ENCODE peak calls at places on chromosomes 12 and 14, in six cellular contexts. Q is stomach, T is H54, O is transverse colon, V is GM12892, H is A549. A is an unnamed sample.

GRCh38 chr14:75427482-75428229 is at the start of gene JDP2:
- DNase-seq in Q (peak), T (peak), O (peak), V (peak), H (peak), A (no peak)

GRCh38 chr12:26721800-26722199 is 111.2 kb downstream of the ITPR2 start:
- DNase-seq in Q (no peak), T (no peak), O (no peak), V (no peak), H (peak), A (no peak)

GRCh38 chr12:114045333-114045732 is 79.2 kb upstream of the RBM19 start:
- DNase-seq in Q (no peak), T (no peak), O (no peak), V (no peak), H (no peak), A (no peak)

GRCh38 chr12:4271433-4272013 is 2.0 kb upstream of the CCND2 start:
- DNase-seq in Q (no peak), T (no peak), O (no peak), V (no peak), H (no peak), A (no peak)

GRCh38 chr14:65937079-65937803 is 524.7 kb downstream of the FUT8 start:
- DNase-seq in Q (no peak), T (no peak), O (no peak), V (no peak), H (no peak), A (no peak)

GRCh38 chr12:27055966-27056365 is 26.4 kb downstream of the C12orf71 start:
- DNase-seq in Q (no peak), T (no peak), O (no peak), V (no peak), H (no peak), A (no peak)

GRCh38 chr12:67716817-67717216 is 68.3 kb downstream of the DYRK2 start:
- DNase-seq in Q (no peak), T (no peak), O (no peak), V (no peak), H (no peak), A (no peak)

GRCh38 chr12:18629916-18630315 is 107.9 kb downstream of the PLCZ1 start:
- DNase-seq in Q (no peak), T (no peak), O (no peak), V (no peak), H (no peak), A (no peak)

GRCh38 chr14:53567236-53567785 is 389.3 kb downstream of the BMP4 start:
- DNase-seq in Q (no peak), T (no peak), O (no peak), V (no peak), H (no peak), A (no peak)

GRCh38 chr14:61178226-61179060 is 102.7 kb downstream of the TMEM30B start:
- DNase-seq in Q (no peak), T (peak), O (no peak), V (no peak), H (peak), A (no peak)

GRCh38 chr12:117486840-117487659 is 125.6 kb upstream of the NOS1 start:
- DNase-seq in Q (peak), T (peak), O (no peak), V (no peak), H (peak), A (no peak)

GRCh38 chr14:84825481-84825880 is 704.5 kb upstream of the FLRT2 start:
- DNase-seq in Q (no peak), T (peak), O (no peak), V (no peak), H (no peak), A (no peak)

GRCh38 chr12:105092336-105092735 is 8.1 kb upstream of the ALDH1L2 start:
- DNase-seq in Q (no peak), T (no peak), O (peak), V (no peak), H (no peak), A (no peak)

GRCh38 chr14:36069535-36069900 is 107.0 kb downstream of the PTCSC3 start:
- DNase-seq in Q (peak), T (peak), O (no peak), V (peak), H (peak), A (no peak)

GRCh38 chr12:70907412-70907811 is 13.1 kb downstream of the PTPRR start:
- DNase-seq in Q (no peak), T (no peak), O (no peak), V (no peak), H (no peak), A (no peak)

GRCh38 chr14:23361320-23361719 is 3.7 kb downstream of the EFS start:
- DNase-seq in Q (no peak), T (no peak), O (no peak), V (no peak), H (no peak), A (no peak)

GRCh38 chr14:67738740-67739504 is 37.2 kb downstream of the RDH12 start:
- DNase-seq in Q (peak), T (peak), O (peak), V (no peak), H (peak), A (no peak)

GRCh38 chr12:630656-631632 is 32.3 kb downstream of the NINJ2 start:
- DNase-seq in Q (peak), T (no peak), O (peak), V (peak), H (no peak), A (peak)

GRCh38 chr12:12964255-12964654 is 12.3 kb upstream of the GPRC5D start:
- DNase-seq in Q (no peak), T (no peak), O (no peak), V (no peak), H (no peak), A (no peak)

GRCh38 chr12:12326262-12326661 is 23.8 kb downstream of the MANSC1 start:
- DNase-seq in Q (no peak), T (no peak), O (no peak), V (no peak), H (no peak), A (no peak)

GRCh38 chr14:61695695-61696527 is 598 bp downstream of the HIF1A start:
- DNase-seq in Q (peak), T (peak), O (peak), V (peak), H (peak), A (no peak)

GRCh38 chr14:47044841-47045240 is 393.3 kb upstream of the RPL10L start:
- DNase-seq in Q (peak), T (no peak), O (no peak), V (no peak), H (no peak), A (no peak)

GRCh38 chr12:93593833-93594232 is 21.4 kb downstream of the SOCS2 start:
- DNase-seq in Q (no peak), T (no peak), O (no peak), V (no peak), H (no peak), A (no peak)

GRCh38 chr14:34931206-34931605 is 51.6 kb upstream of the SRP54 start:
- DNase-seq in Q (no peak), T (no peak), O (peak), V (no peak), H (no peak), A (no peak)

GRCh38 chr14:67411820-67412421 is at the start of gene PLEK2:
- DNase-seq in Q (peak), T (no peak), O (peak), V (no peak), H (peak), A (no peak)

GRCh38 chr14:100427166-100427565 is 104.0 kb downstream of the SLC25A47 start:
- DNase-seq in Q (no peak), T (no peak), O (no peak), V (no peak), H (no peak), A (no peak)

GRCh38 chr14:61812347-61813100 is 50.3 kb downstream of the SNAPC1 start:
- DNase-seq in Q (no peak), T (no peak), O (no peak), V (no peak), H (no peak), A (no peak)

GRCh38 chr12:112986291-112986800 is 8.0 kb downstream of the OAS2 start:
- DNase-seq in Q (no peak), T (no peak), O (no peak), V (no peak), H (no peak), A (no peak)

GRCh38 chr14:81729622-81730021 is 196.0 kb upstream of the SEL1L start:
- DNase-seq in Q (no peak), T (no peak), O (no peak), V (no peak), H (no peak), A (no peak)

GRCh38 chr12:65871865-65872645 is 47.8 kb downstream of the HMGA2 start:
- DNase-seq in Q (no peak), T (no peak), O (no peak), V (no peak), H (no peak), A (no peak)

GRCh38 chr12:114777052-114777451 is 93.1 kb upstream of the TBX3 start:
- DNase-seq in Q (no peak), T (peak), O (no peak), V (no peak), H (no peak), A (no peak)

GRCh38 chr12:8970432-8970831 is 18.9 kb upstream of the KLRG1 start:
- DNase-seq in Q (no peak), T (no peak), O (no peak), V (no peak), H (no peak), A (no peak)

GRCh38 chr12:105852496-105852895 is 286.3 kb downstream of the NUAK1 start:
- DNase-seq in Q (no peak), T (no peak), O (no peak), V (no peak), H (no peak), A (no peak)

GRCh38 chr14:53060046-53060445 is 93.1 kb downstream of the DDHD1 start:
- DNase-seq in Q (no peak), T (no peak), O (no peak), V (no peak), H (no peak), A (no peak)

GRCh38 chr12:100672075-100672592 is 98.7 kb downstream of the GAS2L3 start:
- DNase-seq in Q (no peak), T (peak), O (peak), V (peak), H (peak), A (no peak)

GRCh38 chr12:130429656-130430505 is 92.2 kb downstream of the PIWIL1 start:
- DNase-seq in Q (peak), T (no peak), O (no peak), V (no peak), H (no peak), A (no peak)

GRCh38 chr12:103580026-103580425 is 7.0 kb upstream of the STAB2 start:
- DNase-seq in Q (no peak), T (no peak), O (no peak), V (no peak), H (no peak), A (no peak)

GRCh38 chr14:60174352-60175254 is 9.4 kb upstream of the DHRS7 start:
- DNase-seq in Q (no peak), T (no peak), O (no peak), V (no peak), H (no peak), A (no peak)
- TF ChIP-seq POLR2A in Q (no peak), T (no peak), O (no peak), V (no peak), H (no peak), A (no peak)

GRCh38 chr12:127802271-127802670 is 464.7 kb upstream of the TMEM132C start:
- DNase-seq in Q (no peak), T (no peak), O (no peak), V (no peak), H (no peak), A (no peak)
- TF ChIP-seq POLR2A in Q (no peak), T (no peak), O (no peak), V (no peak), H (no peak), A (no peak)

DNA sequence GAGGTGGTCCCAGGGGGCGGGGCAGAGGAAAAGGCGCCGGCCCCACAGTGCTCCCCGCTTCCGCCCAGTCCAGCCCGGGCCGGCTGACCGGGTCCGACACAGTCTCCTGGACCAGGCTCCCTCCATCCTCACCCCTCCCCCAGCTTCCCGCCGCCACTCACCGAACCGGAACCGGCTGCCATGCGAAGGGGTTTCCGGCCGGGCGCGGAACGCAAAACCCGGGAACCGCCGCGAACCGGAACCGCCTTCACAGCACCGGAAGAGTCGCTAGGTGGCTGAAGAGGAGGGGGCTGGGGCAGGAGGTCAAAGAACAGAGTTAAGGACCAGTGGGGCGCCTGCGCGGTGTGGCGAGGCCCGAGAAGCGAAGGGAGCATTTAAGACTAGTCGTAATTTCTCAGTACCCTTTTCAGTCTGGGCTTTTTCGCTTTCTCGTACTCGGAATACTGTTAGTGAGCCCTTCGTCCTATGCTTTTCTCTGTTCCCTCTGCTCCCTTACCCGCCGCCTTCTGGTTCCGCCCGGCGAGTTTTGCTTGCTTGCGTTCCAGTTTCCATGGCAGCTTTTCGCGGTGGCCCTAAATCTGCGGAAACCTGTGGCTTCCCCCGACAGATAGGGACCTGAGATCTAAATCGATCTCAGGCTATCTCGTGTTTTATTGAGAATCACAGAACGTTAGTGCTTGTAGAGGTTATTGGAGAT is at the start of gene SENP1:
- DNase-seq in Q (peak), T (peak), O (peak), V (peak), H (peak), A (peak)
- TF ChIP-seq POLR2A in Q (no peak), T (peak), O (peak), V (peak), H (peak), A (no peak)

DNA sequence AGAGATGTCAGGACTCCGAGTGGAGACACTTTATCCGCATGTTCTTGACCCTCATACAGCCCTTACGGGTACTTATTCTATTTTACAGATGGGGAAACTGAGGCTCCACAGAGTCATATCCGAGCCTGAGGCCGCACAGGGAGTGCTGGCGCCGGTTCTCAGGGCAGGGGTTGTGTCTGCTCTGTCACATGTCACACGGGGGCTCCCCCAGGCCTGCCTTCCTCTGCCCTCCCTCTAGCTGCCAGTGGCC is 988 bp upstream of the INF2 start:
- DNase-seq in Q (no peak), T (no peak), O (no peak), V (no peak), H (no peak), A (no peak)
- TF ChIP-seq POLR2A in Q (no peak), T (no peak), O (no peak), V (no peak), H (no peak), A (no peak)

DNA sequence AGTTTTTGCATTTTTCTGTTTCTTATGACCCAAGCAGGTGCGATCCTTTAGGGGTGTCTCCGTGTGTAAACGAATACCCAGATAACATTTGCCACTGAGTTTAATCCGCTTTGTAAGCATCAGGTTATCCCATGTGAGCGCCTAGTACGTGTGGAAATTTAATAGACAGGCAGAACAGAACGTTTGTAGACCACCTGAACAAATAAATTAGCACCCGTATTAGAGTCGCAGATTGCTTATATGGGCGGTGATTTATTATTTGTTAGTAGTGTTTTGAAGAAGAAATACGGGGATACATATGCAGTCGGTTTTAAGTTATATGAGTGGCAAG is 325 bp downstream of the C12orf60 start:
- DNase-seq in Q (no peak), T (no peak), O (no peak), V (no peak), H (peak), A (no peak)
- TF ChIP-seq POLR2A in Q (no peak), T (no peak), O (no peak), V (no peak), H (no peak), A (no peak)

GRCh38 chr14:90302529-90303303 is 29.0 kb downstream of the NRDE2 start:
- DNase-seq in Q (no peak), T (no peak), O (no peak), V (no peak), H (no peak), A (no peak)

GRCh38 chr14:90301122-90301521 is 30.6 kb downstream of the NRDE2 start:
- DNase-seq in Q (no peak), T (no peak), O (no peak), V (no peak), H (no peak), A (no peak)

GRCh38 chr14:90301580-90302181 is 30.1 kb downstream of the NRDE2 start:
- DNase-seq in Q (no peak), T (peak), O (no peak), V (no peak), H (peak), A (no peak)

GRCh38 chr14:90305176-90305601 is 26.6 kb downstream of the NRDE2 start:
- DNase-seq in Q (no peak), T (no peak), O (no peak), V (no peak), H (no peak), A (no peak)

DNA sequence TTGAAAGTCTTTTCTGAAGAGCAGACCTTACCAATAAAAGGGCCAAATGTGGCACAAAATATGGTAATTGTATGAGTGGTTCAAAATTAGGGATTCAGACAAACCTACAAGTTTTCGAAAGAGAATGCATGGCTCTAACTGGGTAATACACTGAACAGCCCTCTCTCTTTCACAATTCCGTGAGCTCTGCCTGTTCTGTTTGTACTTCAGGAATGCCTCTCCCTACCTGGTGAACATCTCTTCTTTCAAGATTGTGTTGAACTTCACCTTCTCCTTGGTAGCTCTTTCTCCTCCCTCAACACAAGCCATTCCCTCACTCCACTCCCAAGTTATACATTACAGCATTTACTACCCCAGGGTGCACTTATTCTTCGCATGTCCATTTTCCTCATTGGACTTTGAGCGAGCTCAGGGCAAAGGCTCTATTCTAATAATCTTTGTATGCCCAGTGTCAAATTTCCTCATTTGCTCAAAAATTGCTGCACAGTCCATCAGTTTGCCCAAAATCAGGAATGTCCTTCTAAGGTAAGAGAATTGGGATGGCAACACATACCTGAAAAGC is 28.3 kb downstream of the NRDE2 start:
- DNase-seq in Q (no peak), T (no peak), O (no peak), V (no peak), H (no peak), A (no peak)
- TF ChIP-seq POLR2A in Q (no peak), T (no peak), O (peak), V (no peak), H (no peak), A (no peak)

DNA sequence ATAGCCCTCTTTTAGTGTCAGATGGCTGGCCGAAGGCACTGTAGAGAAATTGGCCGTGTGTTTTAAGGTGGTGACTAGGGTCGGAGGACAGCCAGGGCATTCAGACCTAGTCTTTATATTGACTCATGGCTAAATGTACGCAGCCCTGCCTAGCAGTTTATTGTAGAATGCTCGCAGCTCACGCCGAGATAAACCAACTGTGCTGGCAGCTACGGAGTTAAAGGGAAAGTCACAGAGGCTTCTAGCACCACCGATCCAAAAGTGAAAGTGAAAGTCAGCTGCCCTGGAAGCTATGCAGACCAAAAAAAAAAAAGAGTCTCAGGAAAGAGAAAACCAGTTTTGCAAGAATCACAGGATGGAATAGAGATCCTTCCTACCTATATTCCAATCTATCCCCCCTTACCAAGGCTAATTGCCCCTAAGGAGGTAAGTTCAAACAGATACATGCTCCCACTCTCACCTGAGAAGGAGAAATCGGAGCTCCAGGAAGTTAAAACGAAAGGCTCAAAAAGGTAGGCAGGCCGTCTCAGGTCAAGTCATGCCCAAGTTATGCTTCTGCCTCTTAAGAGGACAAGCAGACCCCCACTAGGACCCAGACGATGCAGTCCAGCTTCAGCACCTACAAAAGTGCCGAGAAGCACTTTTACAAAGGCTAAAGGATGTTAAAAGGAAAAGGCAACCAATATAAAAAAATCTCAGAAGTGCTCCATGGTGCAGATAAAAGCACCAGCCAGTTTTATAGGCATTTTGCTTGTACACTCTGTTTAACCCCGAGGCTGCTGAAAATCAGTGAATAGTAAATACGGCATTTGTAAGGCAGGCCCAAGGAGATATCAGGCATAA is 24.8 kb downstream of the KLRK1 start:
- DNase-seq in Q (peak), T (no peak), O (peak), V (peak), H (peak), A (peak)
- TF ChIP-seq POLR2A in Q (no peak), T (no peak), O (peak), V (no peak), H (no peak), A (peak)

GRCh38 chr14:21054123-21054767 is 3.4 kb upstream of the RNASE8 start:
- DNase-seq in Q (no peak), T (no peak), O (peak), V (no peak), H (no peak), A (no peak)
- TF ChIP-seq POLR2A in Q (no peak), T (no peak), O (no peak), V (no peak), H (no peak), A (no peak)

GRCh38 chr12:76533331-76533730 is 26.2 kb downstream of the OSBPL8 start:
- DNase-seq in Q (no peak), T (no peak), O (no peak), V (no peak), H (no peak), A (no peak)
- TF ChIP-seq POLR2A in Q (no peak), T (no peak), O (no peak), V (no peak), H (no peak), A (no peak)